ENCODE peak calls at places on chromosomes 7 and 10, in five cellular contexts. One of them, this sample, is unnamed.

GRCh38 chr10:66836057-66836456 is 89.8 kb upstream of the LRRTM3 start:
- DNase-seq in neuronal stem cell: no peak
- DNase-seq in right atrium auricular region: no peak
- DNase-seq in fibroblast of the aortic adventitia: peak; percentile 52
- DNase-seq in CD4-positive, CD25-positive, alpha-beta regulatory T cell: no peak
- DNase-seq in this sample: no peak

GRCh38 chr10:50798297-50798696 is 58.6 kb downstream of the ASAH2B start:
- DNase-seq in neuronal stem cell: no peak
- DNase-seq in CD4-positive, CD25-positive, alpha-beta regulatory T cell: no peak
- DNase-seq in right atrium auricular region: no peak
- DNase-seq in fibroblast of the aortic adventitia: no peak
- DNase-seq in this sample: no peak

GRCh38 chr7:129665013-129665401 is 53.5 kb downstream of the NRF1 start:
- DNase-seq in CD4-positive, CD25-positive, alpha-beta regulatory T cell: no peak
- DNase-seq in neuronal stem cell: no peak
- DNase-seq in fibroblast of the aortic adventitia: peak; percentile 93
- DNase-seq in right atrium auricular region: no peak
- DNase-seq in this sample: no peak

GRCh38 chr10:96168546-96168945 is 38.4 kb downstream of the ZNF518A start:
- DNase-seq in right atrium auricular region: no peak
- DNase-seq in neuronal stem cell: no peak
- DNase-seq in fibroblast of the aortic adventitia: no peak
- DNase-seq in CD4-positive, CD25-positive, alpha-beta regulatory T cell: no peak
- DNase-seq in this sample: no peak

GRCh38 chr7:11261470-11261869 is 287.8 kb downstream of the PHF14 start:
- DNase-seq in neuronal stem cell: no peak
- DNase-seq in CD4-positive, CD25-positive, alpha-beta regulatory T cell: no peak
- DNase-seq in right atrium auricular region: no peak
- DNase-seq in fibroblast of the aortic adventitia: no peak
- DNase-seq in this sample: no peak

GRCh38 chr7:64672414-64672813 is 6.5 kb downstream of the ZNF107 start:
- DNase-seq in neuronal stem cell: no peak
- DNase-seq in right atrium auricular region: no peak
- DNase-seq in CD4-positive, CD25-positive, alpha-beta regulatory T cell: no peak
- DNase-seq in fibroblast of the aortic adventitia: no peak
- DNase-seq in this sample: no peak

GRCh38 chr7:4951903-4952636 is 6.9 kb downstream of the MMD2 start:
- DNase-seq in right atrium auricular region: no peak
- DNase-seq in neuronal stem cell: no peak
- DNase-seq in CD4-positive, CD25-positive, alpha-beta regulatory T cell: no peak
- DNase-seq in fibroblast of the aortic adventitia: peak; percentile 15
- DNase-seq in this sample: no peak

GRCh38 chr10:129955591-129956284 is 8.3 kb downstream of the EBF3 start:
- DNase-seq in right atrium auricular region: no peak
- DNase-seq in fibroblast of the aortic adventitia: peak; percentile 55
- DNase-seq in CD4-positive, CD25-positive, alpha-beta regulatory T cell: no peak
- DNase-seq in neuronal stem cell: peak; percentile 11
- DNase-seq in this sample: no peak

GRCh38 chr10:114987995-114988394 is 50.0 kb downstream of the TRUB1 start:
- DNase-seq in fibroblast of the aortic adventitia: peak; percentile 75
- DNase-seq in CD4-positive, CD25-positive, alpha-beta regulatory T cell: no peak
- DNase-seq in neuronal stem cell: no peak
- DNase-seq in right atrium auricular region: no peak
- DNase-seq in this sample: no peak

GRCh38 chr7:66790219-66790618 is 49.7 kb downstream of the RABGEF1 start:
- DNase-seq in neuronal stem cell: no peak
- DNase-seq in right atrium auricular region: no peak
- DNase-seq in CD4-positive, CD25-positive, alpha-beta regulatory T cell: no peak
- DNase-seq in fibroblast of the aortic adventitia: peak; percentile 34
- DNase-seq in this sample: no peak

GRCh38 chr7:93958651-93959050 is 37.1 kb downstream of the GNG11 start:
- DNase-seq in CD4-positive, CD25-positive, alpha-beta regulatory T cell: no peak
- DNase-seq in fibroblast of the aortic adventitia: no peak
- DNase-seq in neuronal stem cell: no peak
- DNase-seq in right atrium auricular region: no peak
- DNase-seq in this sample: no peak
- H3K4me3 ChIP-seq in CD4-positive, CD25-positive, alpha-beta regulatory T cell: no peak overlapping the region
- H3K4me3 ChIP-seq in fibroblast of the aortic adventitia: no peak overlapping the region
- H3K4me3 ChIP-seq in neuronal stem cell: no peak overlapping the region
- H3K4me3 ChIP-seq in right atrium auricular region: no peak overlapping the region
- H3K4me3 ChIP-seq in this sample: no peak overlapping the region

GRCh38 chr7:55086413-55087201 is 67.8 kb downstream of the EGFR start:
- DNase-seq in neuronal stem cell: no peak
- DNase-seq in fibroblast of the aortic adventitia: peak; percentile 85
- DNase-seq in CD4-positive, CD25-positive, alpha-beta regulatory T cell: peak; percentile 17
- DNase-seq in right atrium auricular region: no peak
- DNase-seq in this sample: peak; percentile 72
- H3K4me3 ChIP-seq in neuronal stem cell: no peak overlapping the region
- H3K4me3 ChIP-seq in fibroblast of the aortic adventitia: peak overlapping the region; percentile 59
- H3K4me3 ChIP-seq in CD4-positive, CD25-positive, alpha-beta regulatory T cell: no peak overlapping the region
- H3K4me3 ChIP-seq in right atrium auricular region: peak overlapping the region; percentile 17
- H3K4me3 ChIP-seq in this sample: no peak overlapping the region

DNA sequence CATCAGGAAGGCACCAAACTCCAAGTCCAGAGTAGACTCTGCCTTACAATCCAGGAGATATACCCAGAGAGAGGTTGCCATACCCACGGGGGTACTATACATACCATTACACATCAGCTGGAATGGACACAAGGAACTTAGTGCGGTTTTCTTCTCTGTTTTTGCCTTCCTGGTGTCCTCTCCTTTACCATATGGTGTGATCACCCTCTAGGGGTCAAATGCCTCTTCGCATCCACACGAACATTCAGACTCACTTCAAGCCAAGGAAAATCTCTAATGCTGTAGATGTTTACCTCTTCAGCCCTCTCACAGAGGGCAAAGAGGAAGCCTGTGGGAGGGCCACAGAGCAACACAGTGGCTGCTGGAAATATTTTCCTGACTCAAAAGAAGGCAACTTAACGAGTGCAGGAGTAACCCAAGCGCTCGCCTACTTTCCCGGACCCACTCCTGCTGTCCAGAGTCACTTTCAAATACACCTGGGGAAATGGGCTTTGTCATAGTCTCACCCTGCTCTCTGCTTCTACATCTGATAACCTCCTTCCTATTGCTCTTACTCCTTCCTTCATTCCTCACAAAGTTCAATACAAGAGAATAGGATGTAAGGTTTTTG is 220.7 kb downstream of the C7orf25 start:
- DNase-seq in right atrium auricular region: no peak
- DNase-seq in CD4-positive, CD25-positive, alpha-beta regulatory T cell: peak; percentile 2
- DNase-seq in fibroblast of the aortic adventitia: peak; percentile 77
- DNase-seq in neuronal stem cell: peak; percentile 41
- DNase-seq in this sample: peak; percentile 14
- H3K4me3 ChIP-seq in right atrium auricular region: no peak overlapping the region
- H3K4me3 ChIP-seq in CD4-positive, CD25-positive, alpha-beta regulatory T cell: no peak overlapping the region
- H3K4me3 ChIP-seq in fibroblast of the aortic adventitia: no peak overlapping the region
- H3K4me3 ChIP-seq in neuronal stem cell: no peak overlapping the region
- H3K4me3 ChIP-seq in this sample: no peak overlapping the region

DNA sequence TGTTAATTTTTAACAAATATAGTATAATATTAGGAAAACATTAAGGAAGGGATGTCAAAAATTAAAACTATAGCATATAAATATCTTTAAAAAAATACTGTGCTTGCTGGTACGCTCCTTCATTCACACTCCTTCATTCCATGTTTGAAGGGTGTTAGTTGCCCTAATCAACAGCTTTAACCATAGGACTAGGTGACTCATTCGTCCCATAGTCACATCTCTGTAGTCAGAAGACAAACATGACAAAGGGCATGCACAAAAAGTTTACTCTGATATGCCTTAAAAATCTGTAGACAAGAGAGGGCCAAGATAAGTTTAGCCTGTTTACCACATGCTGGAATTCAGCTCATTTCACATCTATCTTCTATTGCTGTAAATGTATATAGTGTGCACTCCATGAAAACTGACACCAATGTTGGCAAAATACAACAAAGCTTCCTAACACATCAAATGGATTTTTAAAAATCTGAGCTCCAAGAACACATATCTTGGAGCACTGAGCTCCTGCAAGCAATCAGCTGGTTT is 628 bp downstream of the FAM13C start:
- DNase-seq in CD4-positive, CD25-positive, alpha-beta regulatory T cell: no peak
- DNase-seq in right atrium auricular region: no peak
- DNase-seq in neuronal stem cell: no peak
- DNase-seq in fibroblast of the aortic adventitia: no peak
- DNase-seq in this sample: no peak
- H3K4me3 ChIP-seq in CD4-positive, CD25-positive, alpha-beta regulatory T cell: no peak overlapping the region
- H3K4me3 ChIP-seq in right atrium auricular region: peak overlapping the region; percentile 59
- H3K4me3 ChIP-seq in neuronal stem cell: peak overlapping the region; percentile 32
- H3K4me3 ChIP-seq in fibroblast of the aortic adventitia: peak overlapping the region; percentile 67
- H3K4me3 ChIP-seq in this sample: no peak overlapping the region

GRCh38 chr7:39458346-39458745 is 107.9 kb upstream of the YAE1 start:
- DNase-seq in fibroblast of the aortic adventitia: no peak
- DNase-seq in CD4-positive, CD25-positive, alpha-beta regulatory T cell: no peak
- DNase-seq in neuronal stem cell: no peak
- DNase-seq in right atrium auricular region: no peak
- DNase-seq in this sample: no peak
- H3K4me3 ChIP-seq in fibroblast of the aortic adventitia: no peak overlapping the region
- H3K4me3 ChIP-seq in CD4-positive, CD25-positive, alpha-beta regulatory T cell: no peak overlapping the region
- H3K4me3 ChIP-seq in neuronal stem cell: no peak overlapping the region
- H3K4me3 ChIP-seq in right atrium auricular region: peak overlapping the region; percentile 10
- H3K4me3 ChIP-seq in this sample: no peak overlapping the region

DNA sequence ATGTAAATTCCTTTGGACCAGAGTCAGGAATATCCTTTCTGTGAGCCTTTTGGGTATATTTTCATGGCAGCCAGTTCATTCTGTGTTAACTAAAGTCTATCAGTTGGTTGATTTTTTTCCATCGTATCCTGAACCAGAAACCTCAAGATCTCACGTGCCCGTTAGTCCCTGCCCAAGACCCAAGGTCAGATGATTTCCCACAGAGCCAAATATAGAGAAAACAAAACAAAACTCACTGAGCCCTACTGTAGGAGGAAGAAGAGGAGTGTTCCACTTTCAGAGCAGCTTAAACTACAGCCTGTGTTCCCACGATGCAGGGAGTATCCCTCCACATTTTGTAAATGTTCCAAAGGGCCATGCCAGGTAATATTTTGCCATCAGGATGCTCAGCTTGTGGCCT is 96.0 kb upstream of the ADO start:
- DNase-seq in CD4-positive, CD25-positive, alpha-beta regulatory T cell: no peak
- DNase-seq in right atrium auricular region: no peak
- DNase-seq in neuronal stem cell: no peak
- DNase-seq in fibroblast of the aortic adventitia: no peak
- DNase-seq in this sample: no peak
- H3K4me3 ChIP-seq in CD4-positive, CD25-positive, alpha-beta regulatory T cell: no peak overlapping the region
- H3K4me3 ChIP-seq in right atrium auricular region: no peak overlapping the region
- H3K4me3 ChIP-seq in neuronal stem cell: no peak overlapping the region
- H3K4me3 ChIP-seq in fibroblast of the aortic adventitia: no peak overlapping the region
- H3K4me3 ChIP-seq in this sample: no peak overlapping the region

This sample was measured in Jurkat, Clone E6-1.